ENCODE peak calls at places on chromosomes 11 and 22, in four cellular contexts. One of them, this sample, is unnamed.

GRCh38 chr11:122671270-122671906 is 15.9 kb downstream of the UBASH3B start:
- DNase-seq in GM19239: no peak
- DNase-seq in NCI-H1092: no peak
- DNase-seq in frontal cortex: no peak
- DNase-seq in this sample: no peak

GRCh38 chr22:20494978-20495860 is at the start of gene KLHL22:
- DNase-seq in GM19239: peak
- DNase-seq in NCI-H1092: peak
- DNase-seq in frontal cortex: no peak
- DNase-seq in this sample: peak

GRCh38 chr11:94746721-94747120 is 21.4 kb upstream of the AMOTL1 start:
- DNase-seq in GM19239: no peak
- DNase-seq in NCI-H1092: no peak
- DNase-seq in frontal cortex: no peak
- DNase-seq in this sample: peak

GRCh38 chr11:120977470-120977869 is 46.4 kb upstream of the TBCEL start:
- DNase-seq in GM19239: no peak
- DNase-seq in NCI-H1092: no peak
- DNase-seq in frontal cortex: no peak
- DNase-seq in this sample: peak

GRCh38 chr11:120121914-120122473 is 15.9 kb downstream of the TRIM29 start:
- DNase-seq in GM19239: no peak
- DNase-seq in NCI-H1092: no peak
- DNase-seq in frontal cortex: no peak
- DNase-seq in this sample: peak

GRCh38 chr22:49255741-49256318 is 571.8 kb downstream of the BRD1 start:
- DNase-seq in GM19239: no peak
- DNase-seq in NCI-H1092: no peak
- DNase-seq in frontal cortex: no peak
- DNase-seq in this sample: no peak

GRCh38 chr11:84526250-84526649 is 1100.9 kb downstream of the DLG2 start:
- DNase-seq in GM19239: no peak
- DNase-seq in NCI-H1092: no peak
- DNase-seq in frontal cortex: no peak
- DNase-seq in this sample: no peak

GRCh38 chr11:59706518-59707285 is 6.9 kb downstream of the OR10V1 start:
- DNase-seq in GM19239: no peak
- DNase-seq in NCI-H1092: no peak
- DNase-seq in frontal cortex: no peak
- DNase-seq in this sample: peak

GRCh38 chr11:72926076-72926475 is 111.9 kb downstream of the ATG16L2 start:
- DNase-seq in GM19239: no peak
- DNase-seq in NCI-H1092: no peak
- DNase-seq in frontal cortex: no peak
- DNase-seq in this sample: no peak

GRCh38 chr11:74069146-74070046 is 60.5 kb upstream of the UCP3 start:
- DNase-seq in GM19239: no peak
- DNase-seq in NCI-H1092: no peak
- DNase-seq in frontal cortex: no peak
- DNase-seq in this sample: peak

GRCh38 chr11:35206616-35207015 is 67.6 kb downstream of the CD44 start:
- DNase-seq in GM19239: no peak
- DNase-seq in NCI-H1092: no peak
- DNase-seq in frontal cortex: no peak
- DNase-seq in this sample: no peak

GRCh38 chr11:5366856-5367255 is 15.5 kb downstream of the OR51B6 start:
- DNase-seq in GM19239: no peak
- DNase-seq in NCI-H1092: no peak
- DNase-seq in frontal cortex: no peak
- DNase-seq in this sample: no peak

GRCh38 chr22:45553333-45554039 is 50.8 kb downstream of the FBLN1 start:
- DNase-seq in GM19239: peak
- DNase-seq in NCI-H1092: peak
- DNase-seq in frontal cortex: peak
- DNase-seq in this sample: peak

GRCh38 chr11:86576946-86577624 is 95.3 kb downstream of the ME3 start:
- DNase-seq in GM19239: no peak
- DNase-seq in NCI-H1092: no peak
- DNase-seq in frontal cortex: no peak
- DNase-seq in this sample: no peak

GRCh38 chr11:112029460-112029859 is 4.3 kb downstream of the DLAT start:
- DNase-seq in GM19239: no peak
- DNase-seq in NCI-H1092: no peak
- DNase-seq in frontal cortex: no peak
- DNase-seq in this sample: no peak

GRCh38 chr22:47795477-47796127 is 1033.2 kb downstream of the TBC1D22A start:
- DNase-seq in GM19239: no peak
- DNase-seq in NCI-H1092: no peak
- DNase-seq in frontal cortex: no peak
- DNase-seq in this sample: no peak

GRCh38 chr22:23562186-23562585 is 17.9 kb downstream of the IGLL1 start:
- DNase-seq in GM19239: no peak
- DNase-seq in NCI-H1092: no peak
- DNase-seq in frontal cortex: no peak
- DNase-seq in this sample: no peak

GRCh38 chr11:1012740-1013627 is 23.5 kb downstream of the MUC6 start:
- DNase-seq in GM19239: no peak
- DNase-seq in NCI-H1092: peak
- DNase-seq in frontal cortex: no peak
- DNase-seq in this sample: no peak

GRCh38 chr11:74437441-74437840 is 29.9 kb downstream of the KCNE3 start:
- DNase-seq in GM19239: no peak
- DNase-seq in NCI-H1092: no peak
- DNase-seq in frontal cortex: no peak
- DNase-seq in this sample: no peak

GRCh38 chr11:74820763-74821162 is 72.1 kb downstream of the RNF169 start:
- DNase-seq in GM19239: no peak
- DNase-seq in NCI-H1092: no peak
- DNase-seq in frontal cortex: no peak
- DNase-seq in this sample: no peak

GRCh38 chr11:119791701-119792151 is 62.7 kb upstream of the NECTIN1 start:
- DNase-seq in GM19239: no peak
- DNase-seq in NCI-H1092: no peak
- DNase-seq in frontal cortex: peak
- DNase-seq in this sample: no peak

GRCh38 chr11:68574308-68574707 is 110.0 kb upstream of the GAL start:
- DNase-seq in GM19239: no peak
- DNase-seq in NCI-H1092: no peak
- DNase-seq in frontal cortex: no peak
- DNase-seq in this sample: no peak

GRCh38 chr11:32188785-32189184 is 97.9 kb downstream of the RCN1 start:
- DNase-seq in GM19239: no peak
- DNase-seq in NCI-H1092: no peak
- DNase-seq in frontal cortex: no peak
- DNase-seq in this sample: no peak

GRCh38 chr22:26023104-26023775 is 146.0 kb upstream of the SEZ6L start:
- DNase-seq in GM19239: no peak
- DNase-seq in NCI-H1092: no peak
- DNase-seq in frontal cortex: no peak
- DNase-seq in this sample: no peak

GRCh38 chr11:130897262-130898182 is 18.8 kb downstream of the SNX19 start:
- DNase-seq in GM19239: no peak
- DNase-seq in NCI-H1092: no peak
- DNase-seq in frontal cortex: peak
- DNase-seq in this sample: no peak

GRCh38 chr11:15935370-15935769 is 421.0 kb downstream of the SOX6 start:
- DNase-seq in GM19239: no peak
- DNase-seq in NCI-H1092: no peak
- DNase-seq in frontal cortex: no peak
- DNase-seq in this sample: no peak

GRCh38 chr11:102560555-102561011 is 30.0 kb upstream of the MMP7 start:
- DNase-seq in GM19239: peak
- DNase-seq in NCI-H1092: no peak
- DNase-seq in frontal cortex: no peak
- DNase-seq in this sample: no peak

GRCh38 chr11:14789879-14790484 is 102.0 kb downstream of the CYP2R1 start:
- DNase-seq in GM19239: no peak
- DNase-seq in NCI-H1092: no peak
- DNase-seq in frontal cortex: no peak
- DNase-seq in this sample: no peak

GRCh38 chr11:119671048-119671447 is 58.0 kb downstream of the NECTIN1 start:
- DNase-seq in GM19239: no peak
- DNase-seq in NCI-H1092: peak
- DNase-seq in frontal cortex: peak
- DNase-seq in this sample: no peak